ENCODE peak calls at places on chromosome 6, in six cellular contexts. U is fibroblast of lung, M is fibroblast of the conjunctiva, Y is stomach, V is HCEC 1CT, J is endothelial cell of umbilical vein. Z is an unnamed sample.

GRCh38 chr6:82712826-82713225 is 349.2 kb downstream of the TPBG start:
- DNase-seq in V (peak; percentile 6), J (no peak), U (peak; percentile 5), M (no peak), Y (no peak), Z (no peak)

GRCh38 chr6:11815231-11815630 is 36.6 kb upstream of the ADTRP start:
- DNase-seq in U (no peak), V (peak; percentile 56), Y (no peak), M (no peak), J (no peak), Z (peak; percentile 18)

GRCh38 chr6:73382462-73383113 is 12.0 kb upstream of the DDX43 start:
- DNase-seq in M (no peak), J (no peak), V (peak; percentile 29), U (no peak), Y (no peak), Z (no peak)

GRCh38 chr6:9308284-9308683 is 872.9 kb upstream of the SLC35B3 start:
- DNase-seq in Y (no peak), M (no peak), V (peak; percentile 8), J (no peak), U (no peak), Z (no peak)

GRCh38 chr6:74166849-74167248 is 470.8 kb downstream of the CD109 start:
- DNase-seq in U (no peak), V (peak; percentile 7), Y (no peak), M (no peak), J (no peak), Z (no peak)

GRCh38 chr6:144178323-144178722 is 28.0 kb downstream of the STX11 start:
- DNase-seq in Y (no peak), V (no peak), M (no peak), J (no peak), U (no peak), Z (no peak)

GRCh38 chr6:131755597-131755996 is 44.8 kb upstream of the CTAGE9 start:
- DNase-seq in Y (no peak), J (no peak), U (peak; percentile 87), V (peak; percentile 96), M (peak; percentile 45), Z (peak; percentile 39)

GRCh38 chr6:116387374-116387773 is 16.6 kb downstream of the DSE start:
- DNase-seq in U (peak; percentile 42), J (peak; percentile 43), M (no peak), V (peak; percentile 88), Y (no peak), Z (peak; percentile 10)

GRCh38 chr6:27288136-27289044 is 23.7 kb downstream of the POM121L2 start:
- DNase-seq in M (no peak), Y (no peak), V (no peak), J (no peak), U (no peak), Z (no peak)

GRCh38 chr6:140345935-140346334 is 971.5 kb upstream of the CITED2 start:
- DNase-seq in Y (no peak), M (no peak), V (no peak), U (no peak), J (no peak), Z (no peak)

GRCh38 chr6:123527406-123527805 is 109.3 kb downstream of the TRDN start:
- DNase-seq in V (no peak), M (no peak), U (no peak), Y (no peak), J (no peak), Z (no peak)

GRCh38 chr6:53326372-53327016 is 22.3 kb downstream of the ELOVL5 start:
- DNase-seq in M (peak; percentile 93), Y (no peak), V (peak; percentile 92), J (peak; percentile 57), U (peak; percentile 89), Z (peak; percentile 87)

GRCh38 chr6:161631676-161632194 is 357.9 kb upstream of the AGPAT4 start:
- DNase-seq in M (peak; percentile 82), V (no peak), U (peak; percentile 89), Y (no peak), J (peak; percentile 6), Z (peak; percentile 17)

GRCh38 chr6:148037496-148037895 is 305.1 kb upstream of the SASH1 start:
- DNase-seq in U (peak; percentile 37), M (no peak), Y (no peak), V (peak; percentile 7), J (no peak), Z (no peak)

GRCh38 chr6:15495375-15495901 is 167.4 kb downstream of the DTNBP1 start:
- DNase-seq in J (no peak), V (no peak), M (no peak), Y (no peak), U (peak; percentile 84), Z (no peak)

GRCh38 chr6:27059621-27060425 is 187.7 kb upstream of the PRSS16 start:
- DNase-seq in U (no peak), V (peak; percentile 2), M (no peak), Y (no peak), J (no peak), Z (no peak)

Z was measured in AG08396.